ENCODE peak calls at places on chromosomes 2 and 18, in nine cellular contexts. E is right atrium auricular region; T is T-helper 2 cell; M is fibroblast of lung; J is CD8-positive, alpha-beta memory T cell; P is choroid plexus epithelial cell; R is C1 segment of cervical spinal cord; I is NCI-H2171; V is activated CD4-positive, alpha-beta T cell treated with anti-CD3 and anti-CD28 coated beads for 36 hours. H is an unnamed sample.

GRCh38 chr2:73736378-73736777 is 767 bp downstream of the TPRKB start:
- DNase-seq in V (no peak), I (no peak), J (no peak), R (no peak), P (no peak), M (no peak), E (no peak), T (no peak), H (no peak)

GRCh38 chr2:142946941-142947340 is 69.5 kb downstream of the KYNU start:
- DNase-seq in V (no peak), T (no peak), M (no peak), P (no peak), R (no peak), J (no peak), E (no peak), I (no peak), H (no peak)

GRCh38 chr2:88499204-88499603 is 46.7 kb upstream of the FOXI3 start:
- DNase-seq in E (no peak), M (no peak), V (no peak), T (no peak), R (no peak), I (no peak), P (no peak), J (no peak), H (no peak)

GRCh38 chr2:68653538-68653982 is 10.2 kb downstream of the PROKR1 start:
- DNase-seq in M (peak; percentile 53), I (no peak), P (peak; percentile 75), V (peak; percentile 73), E (no peak), T (peak; percentile 89), R (no peak), J (peak; percentile 3), H (no peak)

GRCh38 chr2:186543561-186544131 is 46.2 kb upstream of the ITGAV start:
- DNase-seq in E (no peak), V (no peak), T (no peak), J (no peak), P (peak; percentile 58), I (no peak), M (peak; percentile 69), R (no peak), H (no peak)

GRCh38 chr2:97697252-97698235 is 15.8 kb upstream of the ZAP70 start:
- DNase-seq in V (peak; percentile 97), R (peak; percentile 46), T (peak; percentile 88), J (peak; percentile 84), P (peak; percentile 91), I (peak; percentile 76), M (peak; percentile 81), E (peak; percentile 95), H (peak; percentile 80)

GRCh38 chr2:241224068-241224850 is 35.8 kb downstream of the ANO7 start:
- DNase-seq in M (peak; percentile 55), T (no peak), P (peak; percentile 48), R (peak; percentile 69), I (no peak), E (no peak), V (no peak), J (no peak), H (peak; percentile 71)

GRCh38 chr2:160295519-160296231 is 95.6 kb upstream of the ITGB6 start:
- DNase-seq in T (no peak), I (no peak), J (peak; percentile 17), R (no peak), M (no peak), P (no peak), E (no peak), V (no peak), H (no peak)

GRCh38 chr2:239959059-239959971 is 65.8 kb downstream of the NDUFA10 start:
- DNase-seq in J (no peak), M (no peak), E (no peak), T (no peak), I (no peak), R (peak; percentile 30), V (no peak), P (peak; percentile 34), H (no peak)

GRCh38 chr18:59664329-59664728 is 32.9 kb downstream of the CCBE1 start:
- DNase-seq in V (no peak), E (no peak), M (peak; percentile 33), R (no peak), J (no peak), I (no peak), T (no peak), P (no peak), H (no peak)

GRCh38 chr2:19785867-19786266 is 115.9 kb downstream of the TTC32 start:
- DNase-seq in E (no peak), T (no peak), J (no peak), R (no peak), P (no peak), M (no peak), V (no peak), I (no peak), H (no peak)

GRCh38 chr2:235384624-235385023 is 109.2 kb upstream of the AGAP1 start:
- DNase-seq in M (no peak), J (no peak), E (no peak), T (no peak), I (no peak), R (peak; percentile 82), V (no peak), P (no peak), H (peak; percentile 77)